ENCODE peak calls at places on chromosomes 7 and 10, in four cellular contexts. D, P, H and Y are unnamed samples.

GRCh38 chr10:124429576-124429975 is 10.9 kb upstream of the OAT start:
- DNase-seq in H (no peak), P (no peak), D (no peak), Y (no peak)

GRCh38 chr10:780536-781524 is 91.4 kb upstream of the DIP2C start:
- DNase-seq in D (no peak), H (no peak), P (no peak), Y (no peak)

GRCh38 chr7:95931460-95932232 is 159.3 kb downstream of the DYNC1I1 start:
- DNase-seq in D (no peak), H (no peak), P (no peak), Y (no peak)

GRCh38 chr10:73887038-73888015 is 13.0 kb upstream of the CAMK2G start:
- DNase-seq in H (no peak), P (no peak), D (no peak), Y (no peak)

GRCh38 chr7:44177570-44178131 is 11.6 kb downstream of the GCK start:
- DNase-seq in D (no peak), H (no peak), P (no peak), Y (no peak)

GRCh38 chr10:103651783-103652476 is 158.4 kb downstream of the NEURL1 start:
- DNase-seq in H (no peak), P (no peak), D (no peak), Y (no peak)

GRCh38 chr10:114571316-114571999 is 86.6 kb downstream of the ABLIM1 start:
- DNase-seq in H (no peak), D (no peak), P (no peak), Y (no peak)

GRCh38 chr10:104325436-104326430 is 12.5 kb downstream of the ITPRIP start:
- DNase-seq in P (peak; percentile 35), D (no peak), H (no peak), Y (no peak)

GRCh38 chr10:10870523-10871241 is 147.0 kb upstream of the CELF2 start:
- DNase-seq in H (no peak), P (no peak), D (no peak), Y (peak; percentile 8)

GRCh38 chr7:140605337-140605736 is 35.3 kb downstream of the DENND2A start:
- DNase-seq in P (no peak), H (no peak), D (no peak), Y (no peak)

GRCh38 chr7:14762552-14762951 is 140.0 kb downstream of the DGKB start:
- DNase-seq in D (no peak), H (no peak), P (no peak), Y (no peak)

GRCh38 chr10:130169136-130169888 is 33.1 kb downstream of the GLRX3 start:
- DNase-seq in H (no peak), P (no peak), D (no peak), Y (no peak)

GRCh38 chr7:26127411-26127810 is 24.6 kb upstream of the NFE2L3 start:
- DNase-seq in D (no peak), H (no peak), P (no peak), Y (peak; percentile 24)

GRCh38 chr7:54946271-54946670 is 72.5 kb upstream of the EGFR start:
- DNase-seq in H (no peak), D (no peak), P (no peak), Y (no peak)

GRCh38 chr10:125163803-125164202 is 3.4 kb upstream of the CTBP2 start:
- DNase-seq in H (no peak), D (no peak), P (no peak), Y (no peak)

GRCh38 chr7:67105382-67105781 is 108.7 kb downstream of the TYW1 start:
- DNase-seq in H (peak; percentile 35), P (peak; percentile 55), D (no peak), Y (no peak)

GRCh38 chr7:38463277-38464224 is 167.6 kb downstream of the AMPH start:
- DNase-seq in H (no peak), D (peak; percentile 18), P (no peak), Y (peak; percentile 61)

GRCh38 chr7:100093498-100093897 is 4.7 kb downstream of the COPS6 start:
- DNase-seq in D (no peak), P (no peak), H (no peak), Y (no peak)

GRCh38 chr7:151437163-151437553 is 2.8 kb downstream of the CRYGN start:
- DNase-seq in H (no peak), P (no peak), D (no peak), Y (no peak)

GRCh38 chr10:78750418-78750817 is 318.3 kb upstream of the ZMIZ1 start:
- DNase-seq in P (no peak), D (no peak), H (no peak), Y (no peak)

GRCh38 chr10:129914960-129915359 is 49.1 kb downstream of the EBF3 start:
- DNase-seq in H (no peak), D (no peak), P (no peak), Y (no peak)

DNA sequence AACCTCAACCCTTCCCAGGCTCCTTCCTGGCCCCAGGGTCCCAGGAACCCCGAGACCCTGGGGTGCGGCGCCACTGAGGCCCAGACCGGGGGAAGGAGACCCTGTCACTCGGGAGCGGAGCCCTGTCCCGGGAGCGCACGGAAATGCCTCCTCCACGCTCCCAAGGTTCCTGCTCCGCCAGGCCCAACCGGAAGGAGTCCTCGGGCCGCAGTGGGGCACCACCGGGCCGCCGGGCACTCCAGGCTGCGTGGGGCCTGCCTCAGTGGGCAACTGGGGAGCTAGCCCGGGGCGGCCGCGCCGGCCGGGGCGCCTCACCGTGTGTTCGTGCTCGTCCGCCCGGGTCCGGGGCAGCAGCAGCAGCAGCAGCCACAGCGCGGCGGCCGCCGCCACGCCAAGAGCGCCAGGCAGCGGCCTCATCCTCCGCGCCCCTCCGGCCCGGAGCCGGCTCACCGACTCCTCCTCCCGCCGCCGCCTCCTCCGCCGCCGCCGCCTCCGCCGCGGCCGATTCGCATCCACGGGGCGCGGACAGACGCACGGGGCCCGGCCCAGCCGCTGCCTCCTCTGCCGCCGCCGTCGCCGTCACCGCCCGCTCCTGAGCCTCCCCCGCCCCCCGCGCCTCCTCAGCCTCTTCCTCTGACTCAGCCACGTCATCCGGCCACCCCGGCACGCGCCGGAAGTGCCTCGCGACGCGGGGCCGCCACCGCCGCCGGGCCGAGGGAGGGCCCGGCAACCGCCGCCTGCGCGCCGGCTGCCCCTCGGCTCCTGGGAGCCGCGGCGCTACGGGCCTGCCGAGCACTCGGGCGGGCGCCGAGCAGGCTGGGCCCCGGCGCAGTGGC is at the start of gene TM9SF3:
- DNase-seq in P (peak; percentile 90), H (peak; percentile 88), D (peak; percentile 77), Y (no peak)
- TF ChIP-seq POLR2AphosphoS5 in P (peak; percentile 69), H (peak; percentile 49), D (peak; percentile 68), Y (peak; percentile 27)

GRCh38 chr7:116138202-116138801 is 72.0 kb upstream of the TES start:
- DNase-seq in H (peak; percentile 52), D (peak; percentile 2), P (peak; percentile 37), Y (no peak)
- TF ChIP-seq SPI1 in H (no peak), D (no peak), P (no peak), Y (no peak)

GRCh38 chr10:17155821-17156220 is 26.2 kb upstream of the CUBN start:
- DNase-seq in H (no peak), P (no peak), D (no peak), Y (no peak)

GRCh38 chr10:17166699-17167098 is 34.8 kb downstream of the TRDMT1 start:
- DNase-seq in D (no peak), P (no peak), H (peak; percentile 8), Y (no peak)

GRCh38 chr10:17162828-17163227 is 33.2 kb upstream of the CUBN start:
- DNase-seq in P (no peak), H (no peak), D (no peak), Y (no peak)

GRCh38 chr10:17157024-17157423 is 27.4 kb upstream of the CUBN start:
- DNase-seq in D (no peak), H (no peak), P (no peak), Y (no peak)

GRCh38 chr10:17161788-17162187 is 32.2 kb upstream of the CUBN start:
- DNase-seq in D (no peak), H (peak; percentile 13), P (no peak), Y (no peak)
- TF ChIP-seq POLR2AphosphoS5 in D (no peak), H (no peak), P (no peak), Y (no peak)

DNA sequence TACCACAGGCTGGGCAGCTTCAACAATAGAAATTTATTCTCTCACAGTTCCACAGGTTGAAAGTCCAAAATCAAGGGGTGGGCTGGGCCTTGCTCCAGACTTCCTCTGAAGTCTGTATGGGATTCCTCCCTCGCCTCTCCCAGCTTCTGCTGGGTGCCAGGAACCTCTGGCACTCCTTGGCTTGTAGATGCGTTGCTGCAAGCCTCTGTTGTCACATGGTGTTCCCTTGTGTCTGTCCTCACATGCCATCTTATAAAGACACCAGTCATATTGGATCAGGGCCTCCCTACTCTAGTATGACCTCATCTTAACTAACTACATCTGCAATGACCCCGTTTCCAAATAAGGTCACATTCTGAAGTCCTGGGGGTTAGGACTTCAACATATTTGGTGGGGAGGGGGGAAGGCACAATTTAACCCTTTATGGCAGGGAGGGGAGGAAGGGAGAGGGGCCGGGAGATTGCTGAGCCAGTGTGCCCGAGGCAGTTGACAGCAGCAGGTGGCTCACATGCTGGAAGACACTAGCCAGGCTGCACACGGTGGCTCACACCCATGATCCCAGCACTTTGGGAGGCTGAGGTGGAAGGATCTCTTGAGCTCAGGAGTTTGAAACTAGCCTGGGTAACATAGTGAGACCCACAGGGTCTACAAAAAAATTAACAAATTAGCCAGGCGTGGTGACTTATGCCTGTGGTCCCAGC is 18.8 kb downstream of the ZNF282 start:
- DNase-seq in H (no peak), P (no peak), D (no peak), Y (no peak)
- TF ChIP-seq SPI1 in H (no peak), P (no peak), D (no peak), Y (no peak)

GRCh38 chr7:7569615-7570014 is 2.9 kb downstream of the MIOS start:
- DNase-seq in P (no peak), D (no peak), H (no peak), Y (no peak)
- TF ChIP-seq POLR2AphosphoS5 in P (no peak), D (peak; percentile 26), H (no peak), Y (peak; percentile 39)

GRCh38 chr7:36198854-36199266 is 45.8 kb downstream of the EEPD1 start:
- DNase-seq in D (no peak), P (no peak), H (peak; percentile 19), Y (no peak)
- TF ChIP-seq SPI1 in D (no peak), P (no peak), H (no peak), Y (no peak)